ENCODE peak calls at places on chromosome 15, in seven cellular contexts. L is mesendoderm, U is heart right ventricle, Z is NT2/D1, F is neural progenitor cell, D is upper lobe of right lung, S is Peyer's patch. Y is an unnamed sample. For H3K27me3 and H3K4me1, the result is how much of the 10 kb centered on the place peaks cover.

GRCh38 chr15:42059661-42060476 is 34.5 kb downstream of the PLA2G4D start:
- DNase-seq in L (peak), S (peak), D (peak), F (peak), Z (no peak), U (peak), Y (peak)

GRCh38 chr15:30978328-30978727 is 13.1 kb downstream of the MTMR10 start:
- DNase-seq in U (no peak), L (no peak), D (no peak), Z (no peak), F (no peak), S (no peak), Y (no peak)

GRCh38 chr15:35479423-35479822 is 66.5 kb downstream of the DPH6 start:
- DNase-seq in F (peak), U (no peak), D (no peak), Z (no peak), S (no peak), L (peak), Y (no peak)

GRCh38 chr15:70091649-70092461 is 5.9 kb downstream of the TLE3 start:
- DNase-seq in D (peak), L (peak), Z (no peak), F (no peak), U (no peak), S (no peak), Y (peak)

GRCh38 chr15:53693729-53694533 is 65.5 kb downstream of the WDR72 start:
- DNase-seq in U (peak), Z (no peak), F (no peak), L (no peak), S (no peak), D (peak), Y (no peak)

GRCh38 chr15:29805043-29805707 is 17.1 kb downstream of the TJP1 start:
- DNase-seq in D (no peak), S (no peak), Z (no peak), L (no peak), U (no peak), F (no peak), Y (no peak)

GRCh38 chr15:101127503-101128076 is 124.3 kb downstream of the CHSY1 start:
- DNase-seq in F (no peak), U (peak), Z (no peak), D (no peak), S (peak), L (no peak), Y (peak)

GRCh38 chr15:85423256-85423655 is 42.9 kb downstream of the AKAP13 start:
- DNase-seq in U (no peak), S (no peak), F (no peak), D (no peak), Z (no peak), L (no peak), Y (no peak)

GRCh38 chr15:25670025-25670554 is 193.0 kb downstream of the ATP10A start:
- DNase-seq in S (no peak), F (peak), Z (peak), D (peak), L (peak), U (peak), Y (peak)

GRCh38 chr15:80895965-80896364 is 93.7 kb downstream of the MESD start:
- DNase-seq in F (no peak), D (no peak), U (no peak), Z (no peak), L (no peak), S (no peak), Y (no peak)

GRCh38 chr15:40244961-40245523 is 6.2 kb downstream of the PAK6 start:
- DNase-seq in F (no peak), D (peak), L (peak), U (no peak), Z (no peak), S (no peak), Y (no peak)

GRCh38 chr15:69280783-69281182 is 17.9 kb upstream of the PAQR5 start:
- DNase-seq in D (no peak), F (no peak), Z (no peak), L (no peak), S (no peak), U (no peak), Y (no peak)

GRCh38 chr15:65377976-65378366 is at the start of gene IGDCC3:
- DNase-seq in U (no peak), L (peak), Z (peak), F (peak), S (no peak), D (no peak), Y (peak)

GRCh38 chr15:29097168-29097567 is 172.5 kb downstream of the NSMCE3 start:
- DNase-seq in S (no peak), L (no peak), F (no peak), Z (no peak), D (no peak), U (no peak), Y (no peak)

GRCh38 chr15:63195257-63196023 is 6.0 kb downstream of the RAB8B start:
- DNase-seq in Z (no peak), D (no peak), U (no peak), F (no peak), L (no peak), S (no peak), Y (no peak)
- H3K4me3 ChIP-seq in Z (no peak), D (peak), U (no peak), F (no peak), L (no peak), S (no peak), Y (no peak)

GRCh38 chr15:90877315-90877714 is 7.0 kb upstream of the FES start:
- DNase-seq in F (no peak), Z (no peak), L (no peak), D (no peak), U (no peak), S (no peak), Y (no peak)
- H3K27me3 ChIP-seq in F (under half), Z (under half), L (under half), D (under half), U (under half), S (under half), Y (under half)

GRCh38 chr15:74790080-74790916 is 8.4 kb downstream of the CSK start:
- DNase-seq in L (no peak), Z (no peak), S (peak), F (no peak), U (peak), D (peak), Y (no peak)

GRCh38 chr15:74792227-74793016 is 10.5 kb downstream of the CSK start:
- DNase-seq in Z (no peak), U (no peak), D (no peak), F (no peak), L (no peak), S (peak), Y (no peak)

GRCh38 chr15:74791007-74791406 is 9.1 kb downstream of the CSK start:
- DNase-seq in S (no peak), Z (no peak), F (no peak), D (no peak), U (no peak), L (no peak), Y (no peak)

GRCh38 chr15:74793135-74794028 is 11.5 kb downstream of the CSK start:
- DNase-seq in F (no peak), U (no peak), Z (no peak), S (peak), D (peak), L (no peak), Y (peak)

GRCh38 chr15:74791667-74792066 is 9.8 kb downstream of the CSK start:
- DNase-seq in U (no peak), L (no peak), F (no peak), D (no peak), Z (no peak), S (peak), Y (no peak)
- H3K4me1 ChIP-seq in U (half or more), L (under half), F (under half), D (half or more), Z (half or more), S (half or more), Y (under half)

GRCh38 chr15:58521293-58521991 is 89.7 kb downstream of the LIPC start:
- DNase-seq in L (peak), S (no peak), U (peak), F (no peak), D (peak), Z (peak), Y (no peak)
- H3K4me3 ChIP-seq in L (no peak), S (no peak), U (no peak), F (no peak), D (no peak), Z (no peak), Y (no peak)